ENCODE peak calls at places on chromosomes 5 and 9, in ten cellular contexts. N is mesothelial cell of epicardium; C is HCT116; M is cardiac fibroblast; R is brain microvascular endothelial cell; Z is lower lobe of right lung; W is lung; D is omental fat pad; H is GM20000; S is activated CD8-positive, alpha-beta T cell treated with anti-CD3 and anti-CD28 coated beads for 36 hours. Y is an unnamed sample.

GRCh38 chr5:150219142-150219541 is 29.3 kb downstream of the SLC6A7 start:
- DNase-seq in N (no peak), C (no peak), M (peak; percentile 15), R (no peak), Z (no peak), W (no peak), D (no peak), H (no peak), S (no peak), Y (no peak)

GRCh38 chr9:23379842-23380241 is 446.2 kb downstream of the ELAVL2 start:
- DNase-seq in N (no peak), C (no peak), M (no peak), R (no peak), Z (no peak), W (no peak), D (no peak), H (no peak), S (no peak), Y (no peak)

GRCh38 chr9:133991211-133991921 is 758 bp downstream of the VAV2 start:
- DNase-seq in N (no peak), C (no peak), M (peak; percentile 11), R (no peak), Z (peak; percentile 51), W (no peak), D (no peak), H (peak; percentile 65), S (no peak), Y (peak; percentile 43)

GRCh38 chr5:153809181-153809580 is 229.5 kb downstream of the FAM114A2 start:
- DNase-seq in N (no peak), C (no peak), M (no peak), R (no peak), Z (no peak), W (no peak), D (no peak), H (no peak), S (no peak), Y (no peak)

GRCh38 chr5:58582004-58582403 is 871 bp upstream of the RAB3C start:
- DNase-seq in N (no peak), C (no peak), M (no peak), R (no peak), Z (peak; percentile 49), W (no peak), D (no peak), H (no peak), S (no peak), Y (no peak)

GRCh38 chr5:87754009-87754757 is 341.5 kb upstream of the CCNH start:
- DNase-seq in N (no peak), C (no peak), M (no peak), R (no peak), Z (no peak), W (no peak), D (no peak), H (no peak), S (no peak), Y (no peak)

GRCh38 chr5:147434049-147434448 is 75.8 kb downstream of the DPYSL3 start:
- DNase-seq in N (no peak), C (no peak), M (no peak), R (no peak), Z (no peak), W (no peak), D (no peak), H (no peak), S (no peak), Y (no peak)

GRCh38 chr9:99307846-99308245 is 85.8 kb downstream of the SEC61B start:
- DNase-seq in N (no peak), C (no peak), M (no peak), R (no peak), Z (no peak), W (no peak), D (no peak), H (no peak), S (no peak), Y (no peak)

GRCh38 chr9:133428579-133429215 is 6.5 kb downstream of the ADAMTS13 start:
- DNase-seq in N (peak; percentile 43), C (no peak), M (peak; percentile 6), R (no peak), Z (no peak), W (no peak), D (no peak), H (peak; percentile 88), S (no peak), Y (peak; percentile 27)

GRCh38 chr5:167993771-167994170 is 297.7 kb upstream of the WWC1 start:
- DNase-seq in N (no peak), C (no peak), M (no peak), R (no peak), Z (no peak), W (no peak), D (no peak), H (no peak), S (no peak), Y (no peak)

GRCh38 chr5:93789173-93790070 is 48.0 kb upstream of the POU5F2 start:
- DNase-seq in N (no peak), C (no peak), M (peak; percentile 49), R (peak; percentile 13), Z (no peak), W (no peak), D (no peak), H (no peak), S (no peak), Y (no peak)
- TF ChIP-seq CTCF in N (no peak), C (peak; percentile 11), M (peak; percentile 3), R (no peak), Z (no peak), W (no peak), D (no peak), H (no peak), S (no peak), Y (no peak)

DNA sequence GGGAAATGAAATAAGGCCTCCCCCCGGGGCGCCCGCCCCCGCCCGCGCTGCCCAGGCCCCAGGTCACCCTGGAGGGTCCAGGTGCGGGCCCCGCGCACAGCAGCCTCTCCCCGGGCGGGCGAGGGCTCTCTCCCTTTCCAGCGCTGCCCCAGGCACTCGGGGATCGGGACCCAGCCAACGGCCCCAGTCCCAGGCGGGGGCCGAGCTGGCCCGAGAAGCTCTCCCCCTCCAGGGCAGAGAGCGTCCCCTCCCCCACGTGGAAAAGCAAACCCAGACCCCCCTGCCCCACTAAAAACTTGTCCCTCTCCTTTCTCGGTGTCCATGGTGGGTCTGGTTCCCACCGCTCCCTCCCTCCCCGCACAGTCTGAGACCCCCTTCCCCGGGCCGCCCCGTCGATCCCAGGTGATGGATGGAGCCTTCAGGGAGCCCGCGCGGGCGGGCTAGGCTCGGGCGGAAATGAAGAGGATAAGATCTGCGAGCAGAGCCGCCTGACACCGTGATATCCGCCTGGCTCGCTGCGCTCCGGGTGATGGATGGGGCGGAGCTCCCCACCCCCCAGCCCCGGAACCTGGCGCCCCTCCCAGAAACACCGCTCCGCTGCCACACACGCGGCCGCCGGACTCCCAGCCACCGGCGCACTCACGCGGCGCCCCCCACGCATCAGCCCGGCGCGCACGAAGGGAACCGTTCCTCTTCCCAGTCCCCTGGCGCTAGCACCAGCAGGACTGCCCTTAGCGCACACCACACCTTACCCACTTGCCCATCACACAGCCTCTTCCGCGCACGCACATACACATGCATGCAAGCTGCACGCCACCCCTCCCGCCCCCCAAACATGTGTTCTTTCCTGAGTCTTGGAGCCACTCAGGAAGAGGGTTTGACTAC is 81.7 kb upstream of the ZBTB43 start:
- DNase-seq in N (peak; percentile 57), C (no peak), M (peak; percentile 27), R (no peak), Z (peak; percentile 68), W (no peak), D (no peak), H (peak; percentile 85), S (peak; percentile 83), Y (peak; percentile 65)
- TF ChIP-seq CTCF in N (no peak), C (no peak), M (no peak), R (no peak), Z (no peak), W (no peak), D (no peak), H (no peak), S (no peak), Y (no peak)

GRCh38 chr5:107385701-107386100 is 285.0 kb downstream of the EFNA5 start:
- DNase-seq in N (no peak), C (no peak), M (no peak), R (no peak), Z (no peak), W (no peak), D (no peak), H (no peak), S (no peak), Y (no peak)

GRCh38 chr5:107391787-107392186 is 278.9 kb downstream of the EFNA5 start:
- DNase-seq in N (no peak), C (no peak), M (no peak), R (no peak), Z (no peak), W (no peak), D (no peak), H (no peak), S (no peak), Y (no peak)

GRCh38 chr5:107388111-107388861 is 282.5 kb downstream of the EFNA5 start:
- DNase-seq in N (no peak), C (no peak), M (peak; percentile 81), R (peak; percentile 85), Z (no peak), W (no peak), D (no peak), H (peak; percentile 20), S (peak; percentile 7), Y (no peak)

GRCh38 chr5:107389769-107390168 is 281.0 kb downstream of the EFNA5 start:
- DNase-seq in N (no peak), C (no peak), M (no peak), R (no peak), Z (no peak), W (no peak), D (no peak), H (no peak), S (no peak), Y (no peak)

DNA sequence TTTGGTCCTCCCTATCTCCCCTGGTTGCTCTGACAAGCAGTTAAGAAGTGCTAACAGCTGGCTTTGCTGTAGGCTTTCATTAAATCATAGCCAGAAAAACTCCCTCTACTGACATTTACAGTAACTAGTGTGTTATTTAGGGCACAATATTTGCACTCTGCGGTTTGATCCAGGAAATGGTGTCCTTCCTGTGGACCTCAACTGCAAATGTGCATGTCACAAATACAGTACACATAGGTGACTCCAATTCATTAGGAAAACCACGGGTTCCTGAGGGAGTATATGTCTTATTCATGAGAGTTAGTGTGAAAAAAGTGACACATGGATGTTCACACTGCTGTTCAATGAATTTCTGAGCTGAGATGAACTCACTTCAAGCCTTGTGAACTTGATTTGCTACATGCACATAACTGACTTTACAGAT is 281.6 kb downstream of the EFNA5 start:
- DNase-seq in N (no peak), C (no peak), M (peak; percentile 75), R (peak; percentile 89), Z (no peak), W (no peak), D (no peak), H (peak; percentile 45), S (peak; percentile 35), Y (no peak)
- TF ChIP-seq CTCF in N (no peak), C (peak; percentile 5), M (no peak), R (peak; percentile 19), Z (no peak), W (no peak), D (no peak), H (no peak), S (no peak), Y (no peak)

DNA sequence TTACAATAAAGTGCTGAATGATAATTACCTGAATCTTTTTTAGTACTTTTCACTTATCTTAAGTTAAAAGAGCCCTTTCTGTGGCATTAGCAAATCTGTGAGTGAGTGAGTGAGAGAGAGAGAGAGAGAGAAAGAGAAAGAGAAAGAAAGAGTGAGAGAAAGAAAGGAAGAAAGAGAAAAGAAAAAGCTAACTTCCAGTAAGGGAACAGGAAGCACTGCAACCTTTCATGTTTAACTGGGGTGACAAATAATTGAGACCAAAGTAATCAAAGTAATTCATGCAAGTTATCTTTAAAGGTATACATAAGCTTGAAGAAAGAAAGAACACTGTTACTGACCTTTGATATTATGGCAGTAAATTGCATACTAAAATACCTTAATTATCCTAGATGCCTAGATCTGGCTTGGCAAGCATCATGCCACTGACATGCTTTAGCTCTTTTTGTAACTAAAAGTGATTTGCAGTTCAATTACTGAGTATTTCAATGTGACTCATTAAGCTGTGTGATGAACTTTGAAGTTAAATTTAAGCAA is 21.7 kb downstream of the FEM1C start:
- DNase-seq in N (no peak), C (no peak), M (no peak), R (no peak), Z (no peak), W (no peak), D (no peak), H (no peak), S (no peak), Y (no peak)
- TF ChIP-seq CTCF in N (no peak), C (no peak), M (no peak), R (no peak), Z (no peak), W (no peak), D (no peak), H (no peak), S (no peak), Y (no peak)

Y was measured in activated B cell treated with CpG ODN at 0.5 μM for 24 hours.